ENCODE peak calls at places on chromosome 5, in four cellular contexts. V is right atrium auricular region, Z is cardiac muscle cell, Y is IMR-90. T is an unnamed sample.

GRCh38 chr5:128093368-128093767 is 9.8 kb downstream of the SLC12A2 start:
- DNase-seq in V (no peak), Z (no peak), Y (no peak), T (peak; percentile 63)

GRCh38 chr5:134125195-134126015 is 10.9 kb downstream of the TCF7 start:
- DNase-seq in V (no peak), Z (no peak), Y (peak; percentile 96), T (peak; percentile 93)

GRCh38 chr5:96433066-96433447 is at the start of gene PCSK1:
- DNase-seq in V (no peak), Z (no peak), Y (no peak), T (peak; percentile 23)

GRCh38 chr5:172117977-172118701 is 69.9 kb downstream of the STK10 start:
- DNase-seq in V (no peak), Z (no peak), Y (no peak), T (no peak)

GRCh38 chr5:169116961-169117461 is 183.9 kb downstream of the SLIT3 start:
- DNase-seq in V (no peak), Z (no peak), Y (no peak), T (no peak)

GRCh38 chr5:123093279-123094226 is 4.5 kb downstream of the PRDM6 start:
- DNase-seq in V (no peak), Z (no peak), Y (peak; percentile 30), T (no peak)

GRCh38 chr5:72499730-72500129 is 7.5 kb downstream of the ZNF366 start:
- DNase-seq in V (peak; percentile 62), Z (no peak), Y (no peak), T (no peak)

GRCh38 chr5:67106626-67107342 is 89.8 kb downstream of the CD180 start:
- DNase-seq in V (no peak), Z (no peak), Y (no peak), T (no peak)

GRCh38 chr5:68409259-68409658 is 193.7 kb downstream of the PIK3R1 start:
- DNase-seq in V (no peak), Z (no peak), Y (peak; percentile 55), T (peak; percentile 82)

GRCh38 chr5:172983542-172984243 is at the start of gene ATP6V0E1:
- DNase-seq in V (peak; percentile 97), Z (peak; percentile 96), Y (peak; percentile 86), T (peak; percentile 81)

GRCh38 chr5:102638912-102639652 is 116.0 kb upstream of the PAM start:
- DNase-seq in V (no peak), Z (peak; percentile 49), Y (no peak), T (peak; percentile 11)

DNA sequence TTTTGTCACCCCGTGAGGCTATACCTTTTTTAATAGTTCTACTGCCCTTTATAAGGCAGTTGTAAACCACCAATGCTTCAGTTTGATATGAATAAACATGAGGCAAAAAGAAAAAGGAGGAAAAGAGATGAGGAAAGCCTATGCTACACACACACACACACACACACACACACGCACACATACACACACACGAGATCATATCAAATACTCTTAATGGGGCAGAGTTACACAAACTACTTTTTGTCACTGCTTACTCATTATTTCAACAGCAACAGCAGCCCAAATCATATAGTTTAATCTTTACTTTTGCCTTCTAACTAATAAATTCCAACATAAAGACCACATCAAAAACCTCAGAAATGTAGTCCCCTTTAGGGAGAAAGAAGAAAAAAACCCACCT is 116.8 kb upstream of the PAM start:
- DNase-seq in V (no peak), Z (no peak), Y (no peak), T (no peak)
- H3K4me3 ChIP-seq in V (no peak overlapping the region), Z (no peak overlapping the region), Y (no peak overlapping the region), T (no peak overlapping the region)

GRCh38 chr5:158773151-158773550 is 326.6 kb downstream of the EBF1 start:
- DNase-seq in V (no peak), Z (no peak), Y (no peak), T (no peak)

GRCh38 chr5:158769702-158770101 is 330.0 kb downstream of the EBF1 start:
- DNase-seq in V (no peak), Z (no peak), Y (no peak), T (no peak)

GRCh38 chr5:158765407-158765806 is 334.3 kb downstream of the EBF1 start:
- DNase-seq in V (no peak), Z (no peak), Y (no peak), T (no peak)

GRCh38 chr5:158770506-158770905 is 329.2 kb downstream of the EBF1 start:
- DNase-seq in V (no peak), Z (no peak), Y (no peak), T (no peak)

DNA sequence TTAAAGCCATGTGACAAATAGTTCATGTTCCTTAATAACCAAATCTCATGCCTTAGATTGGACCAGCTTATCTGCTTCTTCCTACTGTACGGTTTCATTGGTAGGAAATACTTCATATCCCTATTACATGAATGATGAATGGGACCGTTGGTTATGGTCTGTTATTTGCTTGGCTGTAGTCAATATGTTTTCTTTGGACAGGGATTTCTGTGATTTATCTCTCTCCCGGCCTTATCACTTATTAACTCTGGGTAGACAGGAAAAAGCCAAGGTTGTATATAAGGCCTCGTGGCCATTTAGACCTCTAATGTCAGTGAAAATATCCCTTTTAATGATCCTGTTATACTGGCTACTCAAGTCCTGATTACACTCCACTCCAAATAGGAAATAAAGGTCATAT is 330.6 kb downstream of the EBF1 start:
- DNase-seq in V (no peak), Z (no peak), Y (no peak), T (no peak)
- H3K4me1 ChIP-seq in V (peaks cover 21% of the 10 kb centered on the region), Z (no peaks in the 10 kb centered on the region), Y (no peaks in the 10 kb centered on the region), T (no peaks in the 10 kb centered on the region)

DNA sequence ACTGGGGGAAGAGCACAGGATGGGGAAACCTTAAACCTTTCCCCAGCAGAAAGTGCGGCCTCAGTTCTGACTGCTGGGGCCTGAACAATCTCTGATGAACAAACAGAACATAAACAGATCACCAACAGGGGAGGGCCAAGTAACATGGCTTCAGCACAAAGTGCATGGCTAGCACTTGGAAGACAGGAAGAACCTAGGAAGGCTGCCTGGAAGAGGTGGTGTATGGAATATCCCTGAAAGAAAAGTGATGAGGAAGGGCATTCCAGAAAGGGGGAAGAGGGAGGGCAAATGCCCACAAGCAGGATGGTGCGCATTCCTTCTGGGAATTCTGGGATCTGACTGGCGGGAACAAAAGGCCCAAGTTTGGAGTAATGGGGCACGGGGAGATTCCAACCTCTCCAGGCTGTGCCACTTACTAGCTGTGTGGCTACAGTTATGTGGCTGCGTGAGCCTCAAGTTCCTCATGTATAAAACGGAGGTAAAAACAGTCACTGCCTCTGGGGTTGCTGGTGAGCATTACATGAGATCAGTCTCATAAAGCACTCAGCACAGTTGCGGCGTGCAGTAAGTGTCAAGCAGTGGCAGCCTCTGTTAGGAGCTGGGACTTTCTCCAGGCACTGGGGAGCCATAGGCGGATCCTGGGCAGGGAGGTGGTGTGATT is 1.6 kb downstream of the PDGFRB start:
- DNase-seq in V (no peak), Z (no peak), Y (peak; percentile 80), T (peak; percentile 76)
- H3K4me3 ChIP-seq in V (peak overlapping the region; percentile 59), Z (no peak overlapping the region), Y (peak overlapping the region; percentile 76), T (peak overlapping the region; percentile 68)

DNA sequence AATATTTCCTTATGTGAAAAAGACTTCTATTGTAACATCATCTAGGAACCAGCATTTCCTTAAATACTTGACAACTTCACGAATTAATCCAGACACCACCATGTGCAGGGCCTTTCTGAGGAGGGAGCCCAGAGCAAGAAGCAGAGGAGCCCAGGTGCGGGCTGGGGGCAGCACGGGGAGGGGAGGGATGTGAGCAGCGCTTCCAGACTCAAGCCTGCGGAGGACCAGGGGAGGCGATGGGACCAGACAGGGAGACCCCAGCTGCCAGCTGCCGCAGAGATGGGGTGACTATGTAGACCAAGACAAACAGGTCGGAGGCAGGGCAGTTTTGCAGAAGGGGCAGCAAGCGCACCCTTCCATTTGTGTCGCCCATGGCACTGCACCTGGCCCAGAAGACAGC is 596.1 kb downstream of the IRX1 start:
- DNase-seq in V (no peak), Z (no peak), Y (no peak), T (no peak)
- H3K4me1 ChIP-seq in V (no peaks in the 10 kb centered on the region), Z (no peaks in the 10 kb centered on the region), Y (no peaks in the 10 kb centered on the region), T (no peaks in the 10 kb centered on the region)

GRCh38 chr5:176700239-176700847 is 53.1 kb downstream of the TSPAN17 start:
- DNase-seq in V (no peak), Z (peak; percentile 48), Y (no peak), T (no peak)
- H3K4me3 ChIP-seq in V (no peak overlapping the region), Z (no peak overlapping the region), Y (no peak overlapping the region), T (no peak overlapping the region)

GRCh38 chr5:116389601-116390000 is 185.0 kb downstream of the SEMA6A start:
- DNase-seq in V (no peak), Z (no peak), Y (peak; percentile 5), T (no peak)
- H3K4me1 ChIP-seq in V (peaks cover 2% of the 10 kb centered on the region), Z (no peaks in the 10 kb centered on the region), Y (no peaks in the 10 kb centered on the region), T (no peaks in the 10 kb centered on the region)

GRCh38 chr5:126995039-126995438 is 35.3 kb downstream of the MARCHF3 start:
- DNase-seq in V (no peak), Z (no peak), Y (no peak), T (no peak)

GRCh38 chr5:126995689-126996088 is 34.7 kb downstream of the MARCHF3 start:
- DNase-seq in V (no peak), Z (no peak), Y (peak; percentile 27), T (no peak)

GRCh38 chr5:127001621-127002296 is 28.6 kb downstream of the MARCHF3 start:
- DNase-seq in V (no peak), Z (no peak), Y (peak; percentile 98), T (peak; percentile 97)

GRCh38 chr5:126998895-126999570 is 31.3 kb downstream of the MARCHF3 start:
- DNase-seq in V (no peak), Z (no peak), Y (no peak), T (no peak)

GRCh38 chr5:126998201-126998631 is 32.1 kb downstream of the MARCHF3 start:
- DNase-seq in V (no peak), Z (no peak), Y (peak; percentile 63), T (peak; percentile 41)
- H3K4me3 ChIP-seq in V (no peak overlapping the region), Z (no peak overlapping the region), Y (peak overlapping the region; percentile 8), T (no peak overlapping the region)

GRCh38 chr5:140243855-140244254 is 59.0 kb downstream of the PFDN1 start:
- DNase-seq in V (no peak), Z (no peak), Y (no peak), T (no peak)
- H3K4me1 ChIP-seq in V (peaks cover 73% of the 10 kb centered on the region), Z (peaks cover 24% of the 10 kb centered on the region), Y (peaks cover 31% of the 10 kb centered on the region), T (peaks cover 46% of the 10 kb centered on the region)

GRCh38 chr5:111227805-111228204 is 3.6 kb downstream of the CAMK4 start:
- DNase-seq in V (no peak), Z (no peak), Y (peak; percentile 16), T (peak; percentile 84)
- H3K4me3 ChIP-seq in V (no peak overlapping the region), Z (no peak overlapping the region), Y (no peak overlapping the region), T (no peak overlapping the region)

GRCh38 chr5:77851229-77852067 is 75.3 kb upstream of the TBCA start:
- DNase-seq in V (no peak), Z (peak; percentile 49), Y (peak; percentile 14), T (no peak)
- H3K4me1 ChIP-seq in V (peaks cover 6% of the 10 kb centered on the region), Z (peaks cover 8% of the 10 kb centered on the region), Y (peaks cover 2% of the 10 kb centered on the region), T (peaks cover 12% of the 10 kb centered on the region)